ENCODE peak calls at places on chromosomes 4 and X, in nine cellular contexts. K is astrocyte of the spinal cord; T is iris pigment epithelial cell; A is AG10803; S is H9; L is stimulated activated naive CD8-positive, alpha-beta T cell treated with anti-CD3 and anti-CD28 coated beads, Interleukin-15, amount 100 ng/mL, for 72 hours; H is CD4-positive, alpha-beta memory T cell; X is stimulated activated naive CD4-positive, alpha-beta T cell; I is stimulated activated CD8-positive, alpha-beta memory T cell treated with anti-CD3 and anti-CD28 coated beads, Interleukin-7, amount 100 ng/mL, for 1 hour. E is an unnamed sample.

GRCh38 chr4:95838192-95838591 is 1.7 kb upstream of the PDHA2 start:
- DNase-seq in K (no peak), T (no peak), A (no peak), S (no peak), L (no peak), H (no peak), X (no peak), I (no peak), E (peak)

GRCh38 chrX:23952984-23953907 is 45.4 kb downstream of the CXorf58 start:
- DNase-seq in K (no peak), T (peak), A (no peak), S (peak), L (peak), H (peak), X (no peak), I (peak), E (peak)

GRCh38 chrX:133401539-133401938 is 13.8 kb downstream of the GPC4 start:
- DNase-seq in K (peak), T (peak), A (no peak), S (no peak), L (no peak), H (no peak), X (no peak), I (no peak), E (no peak)

GRCh38 chrX:76957485-76957884 is 489.7 kb upstream of the FGF16 start:
- DNase-seq in K (no peak), T (no peak), A (no peak), S (no peak), L (no peak), H (no peak), X (no peak), I (no peak), E (no peak)

GRCh38 chr4:55543858-55544257 is 2.9 kb downstream of the CLOCK start:
- DNase-seq in K (peak), T (no peak), A (peak), S (no peak), L (no peak), H (no peak), X (no peak), I (no peak), E (no peak)

GRCh38 chrX:134524181-134524580 is 64.2 kb downstream of the HPRT1 start:
- DNase-seq in K (no peak), T (no peak), A (no peak), S (no peak), L (no peak), H (no peak), X (no peak), I (no peak), E (no peak)

GRCh38 chr4:169268951-169269781 is 1.6 kb downstream of the SH3RF1 start:
- DNase-seq in K (peak), T (peak), A (peak), S (no peak), L (no peak), H (no peak), X (no peak), I (no peak), E (no peak)

GRCh38 chrX:94058728-94059382 is 384.8 kb downstream of the FAM133A start:
- DNase-seq in K (no peak), T (peak), A (no peak), S (peak), L (no peak), H (peak), X (no peak), I (no peak), E (no peak)

GRCh38 chr4:62806786-62807185 is 1602.5 kb downstream of the TECRL start:
- DNase-seq in K (no peak), T (no peak), A (no peak), S (no peak), L (no peak), H (no peak), X (no peak), I (no peak), E (no peak)

GRCh38 chr4:100799767-100800539 is 282.1 kb upstream of the EMCN start:
- DNase-seq in K (no peak), T (no peak), A (no peak), S (no peak), L (no peak), H (no peak), X (no peak), I (no peak), E (no peak)

GRCh38 chrX:67614006-67614405 is 70.2 kb downstream of the AR start:
- DNase-seq in K (peak), T (peak), A (no peak), S (no peak), L (no peak), H (no peak), X (no peak), I (no peak), E (no peak)

GRCh38 chr4:119930546-119930945 is 136.1 kb downstream of the MAD2L1 start:
- DNase-seq in K (no peak), T (no peak), A (no peak), S (no peak), L (no peak), H (no peak), X (no peak), I (no peak), E (no peak)

GRCh38 chrX:63299596-63299995 is 51.5 kb downstream of the SPIN4 start:
- DNase-seq in K (no peak), T (no peak), A (no peak), S (no peak), L (no peak), H (no peak), X (no peak), I (no peak), E (no peak)

GRCh38 chr4:1049591-1049905 is 38.1 kb downstream of the FGFRL1 start:
- DNase-seq in K (no peak), T (no peak), A (no peak), S (peak), L (no peak), H (no peak), X (no peak), I (no peak), E (no peak)

GRCh38 chrX:136586386-136586785 is 54.4 kb downstream of the VGLL1 start:
- DNase-seq in K (peak), T (peak), A (peak), S (no peak), L (no peak), H (peak), X (no peak), I (no peak), E (no peak)

GRCh38 chr4:170198742-170199141 is 109.0 kb upstream of the AADAT start:
- DNase-seq in K (no peak), T (no peak), A (no peak), S (no peak), L (no peak), H (no peak), X (no peak), I (no peak), E (no peak)

GRCh38 chr4:183100827-183101226 is 1.8 kb downstream of the WWC2 start:
- DNase-seq in K (no peak), T (no peak), A (no peak), S (no peak), L (no peak), H (no peak), X (no peak), I (no peak), E (no peak)

GRCh38 chrX:29531336-29531735 is 684.0 kb upstream of the MAGEB2 start:
- DNase-seq in K (no peak), T (no peak), A (no peak), S (no peak), L (no peak), H (no peak), X (no peak), I (no peak), E (no peak)

GRCh38 chr4:174111350-174111888 is 172.0 kb downstream of the FBXO8 start:
- DNase-seq in K (no peak), T (no peak), A (no peak), S (no peak), L (no peak), H (no peak), X (no peak), I (no peak), E (no peak)

GRCh38 chr4:64497526-64497925 is 88.3 kb upstream of the TECRL start:
- DNase-seq in K (peak), T (peak), A (no peak), S (no peak), L (no peak), H (no peak), X (no peak), I (no peak), E (no peak)

GRCh38 chr4:26589699-26590098 is 5.8 kb downstream of the TBC1D19 start:
- DNase-seq in K (no peak), T (no peak), A (no peak), S (no peak), L (no peak), H (no peak), X (no peak), I (no peak), E (no peak)

GRCh38 chr4:145830699-145831098 is 107.9 kb downstream of the ZNF827 start:
- DNase-seq in K (no peak), T (no peak), A (no peak), S (no peak), L (no peak), H (no peak), X (no peak), I (no peak), E (no peak)

GRCh38 chr4:28709821-28710330 is 1849.2 kb downstream of the STIM2 start:
- DNase-seq in K (no peak), T (peak), A (no peak), S (no peak), L (no peak), H (no peak), X (no peak), I (no peak), E (no peak)

GRCh38 chr4:37667197-37668100 is 18.7 kb downstream of the RELL1 start:
- DNase-seq in K (no peak), T (no peak), A (no peak), S (no peak), L (no peak), H (no peak), X (no peak), I (no peak), E (no peak)

GRCh38 chr4:1376841-1377605 is 29.2 kb downstream of the NKX1-1 start:
- DNase-seq in K (no peak), T (no peak), A (no peak), S (no peak), L (no peak), H (no peak), X (no peak), I (no peak), E (no peak)

GRCh38 chrX:9835585-9836210 is 49.5 kb downstream of the SHROOM2 start:
- DNase-seq in K (no peak), T (no peak), A (no peak), S (no peak), L (no peak), H (no peak), X (no peak), I (no peak), E (no peak)

GRCh38 chr4:175536852-175537453 is 275.1 kb downstream of the GPM6A start:
- DNase-seq in K (peak), T (peak), A (peak), S (no peak), L (no peak), H (no peak), X (no peak), I (no peak), E (no peak)

GRCh38 chr4:108492816-108493595 is 127.4 kb upstream of the RPL34 start:
- DNase-seq in K (peak), T (peak), A (peak), S (peak), L (no peak), H (peak), X (no peak), I (no peak), E (peak)

GRCh38 chr4:88606832-88607231 is 14.6 kb downstream of the HERC3 start:
- DNase-seq in K (no peak), T (no peak), A (no peak), S (no peak), L (no peak), H (no peak), X (no peak), I (no peak), E (no peak)

GRCh38 chr4:141347738-141348524 is 127.2 kb downstream of the ZNF330 start:
- DNase-seq in K (no peak), T (peak), A (peak), S (no peak), L (no peak), H (no peak), X (no peak), I (no peak), E (no peak)

GRCh38 chr4:71186566-71187398 is 152.0 kb upstream of the SLC4A4 start:
- DNase-seq in K (peak), T (peak), A (peak), S (peak), L (peak), H (peak), X (no peak), I (no peak), E (no peak)

GRCh38 chr4:102392033-102392744 is 46.9 kb upstream of the SLC39A8 start:
- DNase-seq in K (no peak), T (no peak), A (no peak), S (no peak), L (no peak), H (no peak), X (no peak), I (no peak), E (no peak)

GRCh38 chr4:145909331-145909730 is 29.3 kb downstream of the ZNF827 start:
- DNase-seq in K (no peak), T (no peak), A (no peak), S (peak), L (no peak), H (no peak), X (no peak), I (no peak), E (peak)

GRCh38 chr4:23929248-23929647 is 39.4 kb upstream of the PPARGC1A start:
- DNase-seq in K (peak), T (no peak), A (no peak), S (no peak), L (no peak), H (no peak), X (no peak), I (no peak), E (no peak)

GRCh38 chr4:153008578-153009199 is 72.6 kb downstream of the FHDC1 start:
- DNase-seq in K (no peak), T (no peak), A (no peak), S (no peak), L (no peak), H (no peak), X (no peak), I (no peak), E (no peak)

GRCh38 chr4:38413524-38414341 is 250.3 kb upstream of the KLF3 start:
- DNase-seq in K (no peak), T (no peak), A (no peak), S (no peak), L (no peak), H (no peak), X (no peak), I (no peak), E (no peak)

GRCh38 chrX:120251471-120252011 is 929 bp downstream of the ZBTB33 start:
- DNase-seq in K (peak), T (peak), A (peak), S (no peak), L (no peak), H (peak), X (peak), I (no peak), E (no peak)

GRCh38 chrX:152601848-152602616 is 35.7 kb upstream of the GABRQ start:
- DNase-seq in K (peak), T (peak), A (no peak), S (peak), L (no peak), H (no peak), X (no peak), I (no peak), E (peak)

GRCh38 chrX:10352536-10352935 is 195.8 kb downstream of the CLCN4 start:
- DNase-seq in K (no peak), T (no peak), A (no peak), S (no peak), L (no peak), H (no peak), X (no peak), I (no peak), E (no peak)

E was measured in iPS DF 19.7.